ENCODE peak calls at places on chromosomes 2 and 18, in six cellular contexts. B is psoas muscle, J is body of pancreas, H is heart right ventricle, W is colonic mucosa, R is IMR-90. A is an unnamed sample.
A peak's percentile ranks its signal among the peaks of the same experiment; 100 is the strongest.

GRCh38 chr2:233037078-233037477 is 4.6 kb downstream of the NEU2 start:
- DNase-seq in R (peak; percentile 42), J (no peak), H (no peak), W (no peak), B (no peak), A (no peak)

GRCh38 chr2:58870704-58871103 is 629.6 kb upstream of the FANCL start:
- DNase-seq in W (no peak), R (peak; percentile 2), J (no peak), H (no peak), B (no peak), A (no peak)

GRCh38 chr2:224024270-224024669 is 14.8 kb downstream of the SERPINE2 start:
- DNase-seq in J (no peak), H (no peak), B (no peak), W (no peak), R (no peak), A (no peak)

GRCh38 chr2:163682695-163683094 is 53.1 kb downstream of the FIGN start:
- DNase-seq in H (no peak), B (no peak), J (no peak), R (peak; percentile 55), W (no peak), A (no peak)

GRCh38 chr2:174341995-174342571 is 7.3 kb downstream of the SP9 start:
- DNase-seq in R (no peak), B (no peak), J (no peak), W (no peak), H (no peak), A (no peak)

GRCh38 chr2:226211439-226211838 is 588.2 kb downstream of the IRS1 start:
- DNase-seq in R (peak; percentile 63), B (no peak), H (peak; percentile 17), W (no peak), J (peak; percentile 14), A (peak; percentile 71)

GRCh38 chr2:213036836-213037235 is 114.6 kb downstream of the IKZF2 start:
- DNase-seq in R (peak; percentile 85), B (no peak), J (no peak), H (no peak), W (no peak), A (no peak)

GRCh38 chr18:304887-305529 is 37.2 kb upstream of the THOC1 start:
- DNase-seq in J (no peak), R (no peak), W (no peak), B (no peak), H (no peak), A (no peak)

GRCh38 chr2:3145471-3146027 is 232.1 kb downstream of the EIPR1 start:
- DNase-seq in J (no peak), B (no peak), R (no peak), W (no peak), H (no peak), A (no peak)

GRCh38 chr2:60227014-60227413 is 326.4 kb downstream of the BCL11A start:
- DNase-seq in J (no peak), H (no peak), R (no peak), B (no peak), W (no peak), A (no peak)

GRCh38 chr2:99974966-99975365 is 167.4 kb downstream of the AFF3 start:
- DNase-seq in R (peak; percentile 59), H (no peak), J (no peak), B (no peak), W (no peak), A (no peak)

GRCh38 chr2:130756041-130756720 is 841 bp downstream of the AMER3 start:
- DNase-seq in H (no peak), J (no peak), W (no peak), B (no peak), R (no peak), A (no peak)

DNA sequence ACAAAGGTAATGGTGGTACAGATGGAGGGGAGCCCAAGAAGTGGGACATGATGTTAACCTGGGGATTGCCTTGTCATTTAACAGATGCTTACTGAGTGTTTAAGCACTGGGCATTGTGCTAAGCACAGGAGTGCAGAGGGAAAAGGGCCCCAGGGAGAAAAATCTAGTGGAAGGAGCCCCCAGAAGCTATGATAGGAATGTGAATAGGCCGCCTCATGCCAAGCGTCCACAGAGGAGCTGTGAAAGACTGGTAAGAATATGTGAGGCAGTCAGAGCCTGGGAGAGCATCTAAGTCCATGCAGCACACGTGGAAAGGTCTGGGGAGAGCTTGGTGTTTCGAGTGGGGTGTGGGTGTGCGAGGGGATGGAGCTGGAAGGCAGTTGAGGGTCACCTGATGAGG is 5.5 kb downstream of the ZNF532 start:
- DNase-seq in H (no peak), R (peak; percentile 35), B (no peak), W (no peak), J (no peak), A (no peak)
- H3K4me1 ChIP-seq in H (peaks cover 51% of the 10 kb centered on the region), R (peaks cover 31% of the 10 kb centered on the region), B (peaks cover 57% of the 10 kb centered on the region), W (peaks cover 5% of the 10 kb centered on the region), J (no peaks in the 10 kb centered on the region), A (peaks cover 18% of the 10 kb centered on the region)

GRCh38 chr2:23621616-23622015 is 236.6 kb downstream of the KLHL29 start:
- DNase-seq in B (no peak), H (no peak), J (no peak), W (no peak), R (no peak), A (no peak)

GRCh38 chr2:23618265-23618664 is 233.3 kb downstream of the KLHL29 start:
- DNase-seq in H (no peak), J (no peak), R (no peak), W (no peak), B (no peak), A (no peak)

GRCh38 chr2:23618696-23619530 is 233.9 kb downstream of the KLHL29 start:
- DNase-seq in B (no peak), W (no peak), J (no peak), R (peak; percentile 16), H (no peak), A (no peak)

GRCh38 chr2:23620841-23621341 is 235.9 kb downstream of the KLHL29 start:
- DNase-seq in W (no peak), R (peak; percentile 55), J (no peak), H (peak; percentile 53), B (no peak), A (no peak)

DNA sequence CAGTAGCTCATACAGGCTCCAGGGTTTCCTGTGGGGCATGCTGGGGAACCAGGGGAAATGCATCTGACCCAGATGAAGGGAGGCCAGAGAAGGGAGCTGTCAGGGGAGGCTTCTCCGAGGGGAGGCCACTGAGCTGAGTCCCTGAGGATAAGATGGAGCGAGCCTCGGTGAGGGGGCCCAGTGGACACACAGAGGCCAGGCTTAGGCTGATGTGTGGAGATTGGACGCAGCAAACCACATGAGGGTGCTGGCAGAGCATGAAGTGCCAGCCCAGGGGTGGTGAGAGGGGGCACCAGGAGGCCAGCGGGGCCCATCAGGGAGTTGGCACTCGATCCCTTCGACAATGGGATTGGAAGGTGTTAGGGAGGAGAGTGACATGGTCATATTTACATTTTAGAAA is 235.0 kb downstream of the KLHL29 start:
- DNase-seq in W (no peak), J (no peak), B (no peak), H (no peak), R (no peak), A (no peak)
- H3K27ac ChIP-seq in W (no peak overlapping the region), J (no peak overlapping the region), B (no peak overlapping the region), H (no peak overlapping the region), R (no peak overlapping the region), A (peak overlapping the region; percentile 66)

DNA sequence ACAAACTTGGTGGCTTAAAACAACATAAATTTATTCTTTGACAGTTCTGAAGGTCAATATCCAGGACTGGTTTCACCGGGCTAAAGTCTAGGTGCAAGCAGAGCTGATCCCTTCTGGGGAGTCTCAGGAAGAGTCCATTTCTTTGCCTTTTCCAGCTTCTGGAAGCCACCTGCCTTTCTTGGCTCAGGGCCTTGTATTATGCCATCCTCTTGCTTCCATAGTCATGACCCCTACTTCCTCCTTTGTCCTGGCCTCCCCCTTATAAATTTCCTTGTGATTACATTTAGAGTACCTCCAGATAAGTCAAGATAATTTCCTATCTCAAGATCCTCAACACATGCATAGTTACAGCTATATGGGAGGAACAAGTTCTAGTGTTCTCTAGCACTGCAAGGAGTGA is 1089.5 kb downstream of the LRP1B start:
- DNase-seq in B (no peak), W (no peak), H (no peak), R (peak; percentile 36), J (no peak), A (no peak)
- TF ChIP-seq CTCF in B (no peak), W (no peak), H (no peak), R (no peak), J (no peak), A (no peak)

GRCh38 chr2:231714639-231715498 is 6.5 kb downstream of the PTMA start:
- DNase-seq in H (peak; percentile 77), R (no peak), J (peak; percentile 81), W (peak; percentile 84), B (peak; percentile 83), A (peak; percentile 57)
- H3K4me1 ChIP-seq in H (peaks cover 61% of the 10 kb centered on the region), R (peaks cover 26% of the 10 kb centered on the region), J (peaks cover 36% of the 10 kb centered on the region), W (peaks cover 13% of the 10 kb centered on the region), B (peaks cover 39% of the 10 kb centered on the region), A (peaks cover 5% of the 10 kb centered on the region)

GRCh38 chr2:26785431-26786206 is at the start of gene CENPA:
- DNase-seq in W (peak; percentile 98), J (peak; percentile 98), H (peak; percentile 99), R (peak; percentile 100), B (peak; percentile 98), A (peak; percentile 97)

GRCh38 chr2:26780203-26780760 is 5.6 kb upstream of the CENPA start:
- DNase-seq in R (no peak), J (no peak), B (no peak), W (no peak), H (no peak), A (no peak)

GRCh38 chr2:26782876-26783704 is 2.8 kb upstream of the CENPA start:
- DNase-seq in J (no peak), R (no peak), H (no peak), W (peak; percentile 59), B (no peak), A (no peak)

GRCh38 chr2:26786207-26787023 is 559 bp downstream of the CENPA start:
- DNase-seq in H (no peak), W (peak; percentile 36), J (no peak), B (peak; percentile 64), R (no peak), A (no peak)

DNA sequence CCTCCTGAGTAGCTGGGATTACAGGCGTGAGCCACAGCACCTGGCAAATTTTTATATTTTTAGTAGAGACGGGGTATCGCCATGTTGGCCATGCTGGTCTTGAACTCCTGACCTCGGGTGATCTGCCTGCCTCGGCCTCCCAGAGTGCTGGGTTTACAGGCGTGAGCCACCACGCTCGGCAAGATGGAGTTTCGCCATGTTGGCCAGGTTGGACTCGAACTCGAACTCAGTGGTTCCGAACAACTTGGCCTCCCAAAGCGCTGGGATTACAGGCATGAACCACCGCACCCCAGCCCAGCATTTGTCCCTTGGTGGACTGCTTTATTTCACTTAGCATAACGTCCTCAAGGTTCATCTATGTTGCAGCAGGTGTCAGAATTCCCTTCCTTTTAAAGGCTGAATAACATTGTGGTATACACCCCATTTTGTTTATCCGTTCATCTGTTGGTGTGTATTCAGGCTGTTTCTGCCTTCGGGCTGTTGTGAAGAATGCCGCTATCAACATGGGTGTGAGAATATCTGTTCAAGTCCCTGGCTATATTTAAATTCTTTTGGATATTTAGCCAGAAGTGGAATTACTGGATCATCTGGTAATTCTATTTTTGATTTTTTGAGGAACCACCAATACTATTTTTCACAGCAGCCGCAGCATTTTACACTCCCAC is 1.2 kb upstream of the CENPA start:
- DNase-seq in J (no peak), H (no peak), B (no peak), R (no peak), W (no peak), A (no peak)
- H3K27ac ChIP-seq in J (no peak overlapping the region), H (no peak overlapping the region), B (no peak overlapping the region), R (no peak overlapping the region), W (no peak overlapping the region), A (no peak overlapping the region)